ENCODE peak calls at places on chromosomes 13 and 19, in seven cellular contexts. J, I, V, S, U, M and B are unnamed samples.

GRCh38 chr19:37309834-37310575 is 60.9 kb upstream of the ZNF527 start:
- DNase-seq in J (no peak), I (no peak), V (no peak), S (no peak), U (no peak), M (no peak), B (no peak)

GRCh38 chr13:36038785-36039415 is 92.3 kb downstream of the DCLK1 start:
- DNase-seq in J (no peak), I (no peak), V (no peak), S (no peak), U (no peak), M (no peak), B (no peak)

GRCh38 chr13:23898101-23898500 is 799 bp upstream of the C1QTNF9B start:
- DNase-seq in J (peak; percentile 98), I (no peak), V (peak; percentile 95), S (no peak), U (no peak), M (peak; percentile 35), B (no peak)

GRCh38 chr13:96141032-96141431 is 51.1 kb downstream of the HS6ST3 start:
- DNase-seq in J (peak; percentile 2), I (no peak), V (peak; percentile 11), S (no peak), U (no peak), M (no peak), B (peak; percentile 4)

GRCh38 chr19:56132316-56132822 is 8.7 kb upstream of the ZNF444 start:
- DNase-seq in J (peak; percentile 66), I (peak; percentile 41), V (peak; percentile 39), S (no peak), U (no peak), M (no peak), B (no peak)

GRCh38 chr13:38228322-38228721 is 121.3 kb upstream of the UFM1 start:
- DNase-seq in J (no peak), I (no peak), V (no peak), S (no peak), U (no peak), M (no peak), B (no peak)

GRCh38 chr13:29101404-29101803 is 281.3 kb downstream of the MTUS2 start:
- DNase-seq in J (no peak), I (no peak), V (no peak), S (no peak), U (no peak), M (no peak), B (no peak)

GRCh38 chr13:36054041-36054440 is 77.1 kb downstream of the DCLK1 start:
- DNase-seq in J (no peak), I (no peak), V (no peak), S (no peak), U (no peak), M (no peak), B (no peak)

GRCh38 chr19:3950871-3951861 is 18.3 kb downstream of the NMRK2 start:
- DNase-seq in J (no peak), I (no peak), V (no peak), S (peak; percentile 75), U (no peak), M (no peak), B (no peak)

GRCh38 chr13:32938907-32939306 is 77.3 kb upstream of the KL start:
- DNase-seq in J (peak; percentile 61), I (no peak), V (peak; percentile 42), S (no peak), U (no peak), M (no peak), B (no peak)

GRCh38 chr19:18450934-18451836 is 13.3 kb upstream of the ISYNA1 start:
- DNase-seq in J (peak; percentile 64), I (peak; percentile 90), V (peak; percentile 69), S (peak; percentile 87), U (peak; percentile 92), M (peak; percentile 90), B (no peak)

GRCh38 chr13:72726721-72727416 is 560 bp downstream of the MZT1 start:
- DNase-seq in J (no peak), I (no peak), V (peak; percentile 12), S (peak; percentile 42), U (peak; percentile 74), M (peak; percentile 69), B (no peak)

GRCh38 chr13:111049791-111050538 is 65.1 kb upstream of the ARHGEF7 start:
- DNase-seq in J (no peak), I (no peak), V (peak; percentile 34), S (no peak), U (no peak), M (peak; percentile 34), B (no peak)

GRCh38 chr13:30963794-30964193 is 31.3 kb downstream of the TEX26 start:
- DNase-seq in J (peak; percentile 29), I (no peak), V (peak; percentile 28), S (no peak), U (peak; percentile 24), M (peak; percentile 22), B (no peak)

GRCh38 chr13:48978942-48979601 is 3.4 kb downstream of the FNDC3A start:
- DNase-seq in J (no peak), I (no peak), V (peak; percentile 1), S (no peak), U (no peak), M (no peak), B (no peak)

GRCh38 chr13:46575843-46576242 is 22.9 kb downstream of the LRCH1 start:
- DNase-seq in J (peak; percentile 89), I (no peak), V (peak; percentile 93), S (no peak), U (no peak), M (no peak), B (no peak)

GRCh38 chr13:30616927-30617314 is 799 bp upstream of the USPL1 start:
- DNase-seq in J (peak; percentile 89), I (peak; percentile 64), V (peak; percentile 90), S (peak; percentile 45), U (no peak), M (peak; percentile 77), B (peak; percentile 25)

GRCh38 chr19:55648657-55649578 is 906 bp downstream of the CCDC106 start:
- DNase-seq in J (no peak), I (no peak), V (no peak), S (no peak), U (no peak), M (no peak), B (no peak)

GRCh38 chr13:20064128-20064527 is 96.7 kb downstream of the GJA3 start:
- DNase-seq in J (peak; percentile 77), I (no peak), V (no peak), S (no peak), U (no peak), M (no peak), B (no peak)

GRCh38 chr13:82356667-82357066 is 1525.6 kb downstream of the SLITRK1 start:
- DNase-seq in J (no peak), I (no peak), V (peak; percentile 0), S (no peak), U (no peak), M (no peak), B (no peak)

GRCh38 chr13:111115841-111116500 is 861 bp downstream of the ARHGEF7 start:
- DNase-seq in J (peak; percentile 87), I (peak; percentile 72), V (peak; percentile 89), S (peak; percentile 69), U (peak; percentile 45), M (no peak), B (no peak)

DNA sequence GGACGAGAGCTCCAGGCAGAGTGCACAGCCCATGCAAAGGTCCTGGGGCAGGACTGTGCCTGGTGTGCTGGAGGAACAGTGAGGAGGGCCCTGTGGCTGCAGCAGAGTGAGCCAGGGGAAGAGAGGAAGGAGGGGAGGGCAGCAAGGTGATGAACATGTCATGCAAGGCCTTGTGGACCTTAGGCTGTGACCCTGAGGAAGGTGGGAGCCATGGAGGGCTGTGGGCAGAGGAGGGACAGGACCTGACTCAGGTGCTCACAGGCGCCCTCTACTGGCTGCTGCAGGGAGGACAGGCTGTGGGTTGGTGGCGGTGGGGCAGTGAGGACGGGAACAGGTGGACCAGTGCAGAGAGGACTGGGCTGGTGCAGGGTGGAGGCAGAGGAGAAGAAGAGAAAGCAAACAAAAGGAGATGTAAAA is 170.3 kb downstream of the PTPRS start:
- DNase-seq in J (no peak), I (no peak), V (no peak), S (no peak), U (peak; percentile 55), M (peak; percentile 39), B (no peak)
- TF ChIP-seq CTCF in J (peak; percentile 33), I (no peak), V (peak; percentile 47), S (peak; percentile 54), U (peak; percentile 27), M (peak; percentile 30), B (no peak)

DNA sequence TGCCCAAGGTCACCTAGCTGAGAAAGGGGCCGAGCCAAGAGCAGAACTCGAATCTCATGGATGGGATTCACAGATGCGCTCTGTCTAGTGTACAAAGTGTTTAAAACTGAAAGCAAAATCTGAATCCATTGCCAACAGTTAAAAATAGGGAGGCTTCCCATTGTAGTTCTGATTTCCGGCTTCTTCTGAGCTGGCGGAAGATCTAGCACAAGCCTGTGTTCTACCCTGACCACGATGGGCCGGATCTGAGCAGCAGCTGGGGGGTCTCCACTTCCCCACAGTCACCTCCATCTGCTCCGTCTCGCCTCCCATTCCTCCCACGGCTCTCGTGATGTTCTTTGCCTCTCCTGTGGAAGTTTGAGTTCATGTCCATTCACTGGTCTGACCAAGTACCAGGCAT is 2.4 kb downstream of the CACNG8 start:
- DNase-seq in J (no peak), I (no peak), V (no peak), S (no peak), U (no peak), M (no peak), B (no peak)
- H3K4me3 ChIP-seq in J (no peak overlapping the region), I (no peak overlapping the region), V (no peak overlapping the region), S (peak overlapping the region; percentile 46), U (no peak overlapping the region), M (no peak overlapping the region), B (no peak overlapping the region)

GRCh38 chr13:113084094-113084942 is 21.3 kb upstream of the F7 start:
- DNase-seq in J (no peak), I (no peak), V (no peak), S (no peak), U (no peak), M (no peak), B (no peak)

GRCh38 chr13:113084943-113085540 is 20.5 kb upstream of the F7 start:
- DNase-seq in J (no peak), I (no peak), V (no peak), S (no peak), U (no peak), M (no peak), B (no peak)

GRCh38 chr13:113087923-113088690 is 17.5 kb upstream of the F7 start:
- DNase-seq in J (no peak), I (no peak), V (no peak), S (peak; percentile 5), U (no peak), M (no peak), B (no peak)

GRCh38 chr13:113086991-113087922 is 18.3 kb upstream of the F7 start:
- DNase-seq in J (no peak), I (no peak), V (no peak), S (peak; percentile 9), U (no peak), M (no peak), B (no peak)

GRCh38 chr13:113086031-113086750 is 19.4 kb upstream of the F7 start:
- DNase-seq in J (peak; percentile 12), I (no peak), V (no peak), S (no peak), U (no peak), M (no peak), B (no peak)
- TF ChIP-seq CTCF in J (peak; percentile 43), I (no peak), V (no peak), S (no peak), U (no peak), M (no peak), B (no peak)

DNA sequence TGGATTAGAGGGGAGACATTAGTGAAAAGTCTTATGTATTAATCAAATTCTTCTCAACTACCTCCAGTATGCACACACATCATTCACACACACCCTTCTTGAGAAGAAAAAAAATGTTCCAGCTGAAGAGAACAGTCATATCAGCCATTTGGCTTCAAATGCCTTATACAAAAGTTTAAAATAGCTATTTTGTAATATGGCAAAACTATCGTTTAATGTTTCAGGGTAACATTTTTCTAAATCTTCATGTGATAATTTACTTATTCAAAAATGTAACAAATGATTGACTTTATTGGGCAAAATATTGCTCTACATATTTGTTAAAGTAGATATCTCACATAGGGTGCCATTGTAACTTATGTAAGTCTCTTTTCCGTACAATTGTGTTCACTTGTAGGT is 13.5 kb downstream of the ZIC2 start:
- DNase-seq in J (no peak), I (no peak), V (no peak), S (no peak), U (no peak), M (no peak), B (no peak)
- H3K4me3 ChIP-seq in J (no peak overlapping the region), I (no peak overlapping the region), V (no peak overlapping the region), S (no peak overlapping the region), U (no peak overlapping the region), M (no peak overlapping the region), B (no peak overlapping the region)